ENCODE peak calls at places on chromosomes 12 and 14, in seven cellular contexts. One of them, this sample, is unnamed.

GRCh38 chr12:58920102-58920955 is at the start of gene LRIG3:
- DNase-seq in DMS53: peak; percentile 95
- DNase-seq in Calu3: peak; percentile 96
- DNase-seq in colonic mucosa: peak; percentile 93
- DNase-seq in COR-L47: peak; percentile 73
- DNase-seq in left ventricle myocardium inferior: peak; percentile 90
- DNase-seq in AML-193: no peak
- DNase-seq in this sample: no peak

GRCh38 chr14:68970096-68970612 is 8.9 kb downstream of the ACTN1 start:
- DNase-seq in DMS53: peak; percentile 14
- DNase-seq in Calu3: no peak
- DNase-seq in colonic mucosa: no peak
- DNase-seq in COR-L47: no peak
- DNase-seq in left ventricle myocardium inferior: no peak
- DNase-seq in AML-193: no peak
- DNase-seq in this sample: no peak

GRCh38 chr12:46556105-46556559 is 183.6 kb upstream of the SLC38A2 start:
- DNase-seq in DMS53: peak; percentile 44
- DNase-seq in Calu3: no peak
- DNase-seq in colonic mucosa: no peak
- DNase-seq in COR-L47: no peak
- DNase-seq in left ventricle myocardium inferior: no peak
- DNase-seq in AML-193: no peak
- DNase-seq in this sample: no peak

GRCh38 chr12:110200124-110200417 is 75.9 kb downstream of the IFT81 start:
- DNase-seq in DMS53: peak; percentile 71
- DNase-seq in Calu3: no peak
- DNase-seq in colonic mucosa: no peak
- DNase-seq in COR-L47: no peak
- DNase-seq in left ventricle myocardium inferior: no peak
- DNase-seq in AML-193: no peak
- DNase-seq in this sample: no peak

GRCh38 chr14:96285667-96286066 is 29.7 kb downstream of the BDKRB1 start:
- DNase-seq in DMS53: no peak
- DNase-seq in Calu3: no peak
- DNase-seq in colonic mucosa: no peak
- DNase-seq in COR-L47: no peak
- DNase-seq in left ventricle myocardium inferior: peak; percentile 18
- DNase-seq in AML-193: no peak
- DNase-seq in this sample: no peak

GRCh38 chr12:92107621-92108131 is 38.0 kb downstream of the BTG1 start:
- DNase-seq in DMS53: peak; percentile 76
- DNase-seq in Calu3: no peak
- DNase-seq in colonic mucosa: no peak
- DNase-seq in COR-L47: peak; percentile 26
- DNase-seq in left ventricle myocardium inferior: no peak
- DNase-seq in AML-193: no peak
- DNase-seq in this sample: no peak

GRCh38 chr12:93913845-93914244 is 234.5 kb upstream of the PLXNC1 start:
- DNase-seq in DMS53: no peak
- DNase-seq in Calu3: no peak
- DNase-seq in colonic mucosa: no peak
- DNase-seq in COR-L47: no peak
- DNase-seq in left ventricle myocardium inferior: no peak
- DNase-seq in AML-193: no peak
- DNase-seq in this sample: no peak

GRCh38 chr12:10668526-10668925 is 5.3 kb downstream of the STYK1 start:
- DNase-seq in DMS53: peak; percentile 54
- DNase-seq in Calu3: no peak
- DNase-seq in colonic mucosa: no peak
- DNase-seq in COR-L47: no peak
- DNase-seq in left ventricle myocardium inferior: no peak
- DNase-seq in AML-193: no peak
- DNase-seq in this sample: no peak

GRCh38 chr12:6204533-6205143 is 4.4 kb downstream of the CD9 start:
- DNase-seq in DMS53: no peak
- DNase-seq in Calu3: no peak
- DNase-seq in colonic mucosa: no peak
- DNase-seq in COR-L47: no peak
- DNase-seq in left ventricle myocardium inferior: no peak
- DNase-seq in AML-193: no peak
- DNase-seq in this sample: peak; percentile 60

GRCh38 chr12:121033625-121034349 is 5.3 kb downstream of the OASL start:
- DNase-seq in DMS53: peak; percentile 37
- DNase-seq in Calu3: peak; percentile 54
- DNase-seq in colonic mucosa: no peak
- DNase-seq in COR-L47: no peak
- DNase-seq in left ventricle myocardium inferior: no peak
- DNase-seq in AML-193: no peak
- DNase-seq in this sample: peak; percentile 70

GRCh38 chr12:26471560-26471959 is 276.2 kb downstream of the SSPN start:
- DNase-seq in DMS53: no peak
- DNase-seq in Calu3: no peak
- DNase-seq in colonic mucosa: no peak
- DNase-seq in COR-L47: no peak
- DNase-seq in left ventricle myocardium inferior: no peak
- DNase-seq in AML-193: peak; percentile 94
- DNase-seq in this sample: peak; percentile 99

GRCh38 chr14:49945448-49946319 is 52.8 kb downstream of the ARF6 start:
- DNase-seq in DMS53: no peak
- DNase-seq in Calu3: no peak
- DNase-seq in colonic mucosa: no peak
- DNase-seq in COR-L47: no peak
- DNase-seq in left ventricle myocardium inferior: no peak
- DNase-seq in AML-193: no peak
- DNase-seq in this sample: no peak

GRCh38 chr12:91994208-91994797 is 151.3 kb downstream of the BTG1 start:
- DNase-seq in DMS53: no peak
- DNase-seq in Calu3: no peak
- DNase-seq in colonic mucosa: no peak
- DNase-seq in COR-L47: no peak
- DNase-seq in left ventricle myocardium inferior: no peak
- DNase-seq in AML-193: no peak
- DNase-seq in this sample: no peak

GRCh38 chr14:97177016-97177415 is 379.8 kb downstream of the VRK1 start:
- DNase-seq in DMS53: peak; percentile 54
- DNase-seq in Calu3: peak; percentile 15
- DNase-seq in colonic mucosa: no peak
- DNase-seq in COR-L47: peak; percentile 40
- DNase-seq in left ventricle myocardium inferior: no peak
- DNase-seq in AML-193: no peak
- DNase-seq in this sample: no peak

This sample was measured in MV-4-11.